ENCODE peak calls at places on chromosomes 12 and 14, in seven cellular contexts. One of them, this sample, is unnamed.
A peak's percentile ranks its signal among the peaks of the same experiment; 100 is the strongest.

GRCh38 chr12:131159660-131160059 is 206.0 kb downstream of the ADGRD1 start:
- DNase-seq in SK-N-SH: no peak
- DNase-seq in HepG2: peak; percentile 13
- DNase-seq in GM12892: no peak
- DNase-seq in GM12891: no peak
- DNase-seq in GM12878: no peak
- DNase-seq in H1: peak; percentile 13
- DNase-seq in this sample: no peak

GRCh38 chr12:17020765-17021164 is 414.8 kb upstream of the LMO3 start:
- DNase-seq in SK-N-SH: no peak
- DNase-seq in HepG2: no peak
- DNase-seq in GM12878: no peak
- DNase-seq in GM12892: no peak
- DNase-seq in GM12891: no peak
- DNase-seq in H1: no peak
- DNase-seq in this sample: no peak

GRCh38 chr14:53695692-53696091 is 260.9 kb downstream of the BMP4 start:
- DNase-seq in GM12891: no peak
- DNase-seq in GM12892: no peak
- DNase-seq in GM12878: no peak
- DNase-seq in SK-N-SH: no peak
- DNase-seq in H1: no peak
- DNase-seq in HepG2: no peak
- DNase-seq in this sample: no peak

GRCh38 chr12:32450768-32451167 is 51.4 kb downstream of the FGD4 start:
- DNase-seq in GM12891: no peak
- DNase-seq in GM12892: no peak
- DNase-seq in H1: no peak
- DNase-seq in SK-N-SH: no peak
- DNase-seq in HepG2: no peak
- DNase-seq in GM12878: no peak
- DNase-seq in this sample: no peak

GRCh38 chr12:28351414-28351813 is 161.2 kb downstream of the CCDC91 start:
- DNase-seq in GM12878: no peak
- DNase-seq in GM12891: no peak
- DNase-seq in SK-N-SH: no peak
- DNase-seq in H1: no peak
- DNase-seq in HepG2: no peak
- DNase-seq in GM12892: no peak
- DNase-seq in this sample: no peak

GRCh38 chr12:28350502-28350901 is 160.2 kb downstream of the CCDC91 start:
- DNase-seq in SK-N-SH: no peak
- DNase-seq in HepG2: no peak
- DNase-seq in GM12891: no peak
- DNase-seq in GM12878: no peak
- DNase-seq in GM12892: no peak
- DNase-seq in H1: no peak
- DNase-seq in this sample: no peak

GRCh38 chr14:68630611-68631013 is 162.3 kb downstream of the ZFP36L1 start:
- DNase-seq in GM12892: no peak
- DNase-seq in H1: no peak
- DNase-seq in GM12878: no peak
- DNase-seq in SK-N-SH: no peak
- DNase-seq in GM12891: no peak
- DNase-seq in HepG2: peak; percentile 51
- DNase-seq in this sample: no peak

GRCh38 chr12:91138337-91138905 is 27.1 kb upstream of the LUM start:
- DNase-seq in GM12891: no peak
- DNase-seq in GM12892: no peak
- DNase-seq in SK-N-SH: peak; percentile 12
- DNase-seq in HepG2: no peak
- DNase-seq in GM12878: no peak
- DNase-seq in H1: no peak
- DNase-seq in this sample: no peak

GRCh38 chr14:95156153-95156764 is 1.1 kb downstream of the DICER1 start:
- DNase-seq in H1: no peak
- DNase-seq in GM12891: peak; percentile 8
- DNase-seq in GM12892: no peak
- DNase-seq in GM12878: no peak
- DNase-seq in SK-N-SH: no peak
- DNase-seq in HepG2: no peak
- DNase-seq in this sample: no peak

GRCh38 chr14:90567991-90568390 is 171.2 kb downstream of the CALM1 start:
- DNase-seq in GM12878: no peak
- DNase-seq in GM12891: no peak
- DNase-seq in HepG2: no peak
- DNase-seq in GM12892: no peak
- DNase-seq in H1: no peak
- DNase-seq in SK-N-SH: no peak
- DNase-seq in this sample: no peak

GRCh38 chr14:23436327-23437141 is 1.1 kb upstream of the MYH7 start:
- DNase-seq in GM12892: no peak
- DNase-seq in H1: no peak
- DNase-seq in GM12891: no peak
- DNase-seq in HepG2: no peak
- DNase-seq in GM12878: no peak
- DNase-seq in SK-N-SH: no peak
- DNase-seq in this sample: peak; percentile 59

GRCh38 chr12:113154351-113154973 is 4.9 kb downstream of the CFAP73 start:
- DNase-seq in SK-N-SH: peak; percentile 83
- DNase-seq in GM12892: no peak
- DNase-seq in H1: peak; percentile 44
- DNase-seq in GM12891: no peak
- DNase-seq in GM12878: no peak
- DNase-seq in HepG2: no peak
- DNase-seq in this sample: no peak

GRCh38 chr14:96902004-96902403 is 104.8 kb downstream of the VRK1 start:
- DNase-seq in GM12891: no peak
- DNase-seq in H1: no peak
- DNase-seq in HepG2: no peak
- DNase-seq in SK-N-SH: no peak
- DNase-seq in GM12878: no peak
- DNase-seq in GM12892: no peak
- DNase-seq in this sample: no peak

GRCh38 chr12:13176257-13176656 is 20.3 kb upstream of the EMP1 start:
- DNase-seq in GM12891: no peak
- DNase-seq in SK-N-SH: no peak
- DNase-seq in GM12878: no peak
- DNase-seq in HepG2: no peak
- DNase-seq in H1: no peak
- DNase-seq in GM12892: no peak
- DNase-seq in this sample: no peak

GRCh38 chr12:47277972-47278448 is 198.3 kb upstream of the AMIGO2 start:
- DNase-seq in SK-N-SH: no peak
- DNase-seq in GM12878: no peak
- DNase-seq in GM12892: no peak
- DNase-seq in GM12891: no peak
- DNase-seq in H1: no peak
- DNase-seq in HepG2: no peak
- DNase-seq in this sample: peak; percentile 74

GRCh38 chr12:45878630-45879255 is 111.6 kb downstream of the SCAF11 start:
- DNase-seq in GM12892: no peak
- DNase-seq in SK-N-SH: no peak
- DNase-seq in GM12878: no peak
- DNase-seq in H1: no peak
- DNase-seq in GM12891: no peak
- DNase-seq in HepG2: no peak
- DNase-seq in this sample: no peak

GRCh38 chr14:65361920-65362319 is 50.6 kb upstream of the FUT8 start:
- DNase-seq in GM12892: no peak
- DNase-seq in GM12891: no peak
- DNase-seq in H1: no peak
- DNase-seq in SK-N-SH: no peak
- DNase-seq in HepG2: no peak
- DNase-seq in GM12878: no peak
- DNase-seq in this sample: no peak

GRCh38 chr14:69335421-69335820 is 62.7 kb downstream of the ERH start:
- DNase-seq in GM12891: no peak
- DNase-seq in GM12892: no peak
- DNase-seq in SK-N-SH: no peak
- DNase-seq in GM12878: no peak
- DNase-seq in H1: no peak
- DNase-seq in HepG2: no peak
- DNase-seq in this sample: no peak

GRCh38 chr12:26833692-26834168 is 736 bp upstream of the ITPR2 start:
- DNase-seq in H1: no peak
- DNase-seq in GM12878: no peak
- DNase-seq in HepG2: no peak
- DNase-seq in SK-N-SH: peak; percentile 50
- DNase-seq in GM12892: peak; percentile 24
- DNase-seq in GM12891: peak; percentile 41
- DNase-seq in this sample: peak; percentile 28

GRCh38 chr14:24372701-24373416 is 4.9 kb downstream of the NFATC4 start:
- DNase-seq in GM12891: no peak
- DNase-seq in SK-N-SH: peak; percentile 44
- DNase-seq in GM12892: no peak
- DNase-seq in GM12878: no peak
- DNase-seq in H1: no peak
- DNase-seq in HepG2: no peak
- DNase-seq in this sample: no peak

DNA sequence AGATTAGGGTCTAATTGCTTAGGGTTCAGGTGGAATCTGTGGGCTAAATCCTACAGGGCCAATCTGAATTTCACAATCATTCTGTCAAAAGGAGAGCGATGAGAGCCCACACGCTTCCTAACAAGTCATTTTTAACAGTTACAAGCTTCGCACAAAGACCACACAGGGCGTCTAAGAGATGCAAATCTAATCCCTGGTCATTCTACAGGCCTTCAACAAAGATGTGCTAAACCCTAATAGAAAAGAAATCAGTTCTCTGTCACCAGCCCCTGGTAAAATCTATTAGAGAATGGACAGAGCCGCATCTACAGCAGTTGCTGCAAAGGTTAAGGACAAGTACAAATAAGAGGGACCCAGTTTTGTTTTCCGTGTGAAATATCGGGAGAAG is 15.2 kb downstream of the NKX2-1 start:
- DNase-seq in SK-N-SH: no peak
- DNase-seq in H1: no peak
- DNase-seq in HepG2: no peak
- DNase-seq in GM12878: no peak
- DNase-seq in GM12892: no peak
- DNase-seq in GM12891: no peak
- DNase-seq in this sample: no peak
- TF ChIP-seq TAF1 in SK-N-SH: no peak
- TF ChIP-seq TAF1 in H1: no peak
- TF ChIP-seq TAF1 in HepG2: no peak
- TF ChIP-seq TAF1 in GM12878: no peak
- TF ChIP-seq TAF1 in GM12892: no peak
- TF ChIP-seq TAF1 in GM12891: no peak
- TF ChIP-seq TAF1 in this sample: no peak

DNA sequence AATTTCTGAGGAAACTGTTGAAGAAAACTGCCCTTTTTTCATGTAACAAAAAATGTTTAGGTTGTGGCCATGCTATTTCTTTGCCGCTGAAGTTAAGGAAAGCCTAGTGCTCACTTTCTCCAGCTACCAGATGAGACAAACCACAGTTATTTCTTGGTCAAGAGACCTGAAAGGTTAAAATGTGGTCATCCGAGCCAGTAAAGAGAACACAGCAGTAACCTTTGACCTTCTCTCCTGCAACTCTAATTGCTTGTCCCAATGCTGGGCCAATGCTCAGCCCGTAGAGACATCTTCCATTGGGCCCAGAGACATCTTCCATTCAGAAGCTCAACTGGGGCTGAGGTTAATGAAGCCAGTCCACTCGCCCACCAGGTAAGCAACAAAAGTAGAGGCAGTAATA is 109.8 kb upstream of the CPSF6 start:
- DNase-seq in GM12892: no peak
- DNase-seq in SK-N-SH: no peak
- DNase-seq in HepG2: no peak
- DNase-seq in H1: no peak
- DNase-seq in GM12878: no peak
- DNase-seq in GM12891: no peak
- DNase-seq in this sample: no peak
- TF ChIP-seq TAF1 in GM12892: no peak
- TF ChIP-seq TAF1 in SK-N-SH: no peak
- TF ChIP-seq TAF1 in HepG2: no peak
- TF ChIP-seq TAF1 in H1: no peak
- TF ChIP-seq TAF1 in GM12878: no peak
- TF ChIP-seq TAF1 in GM12891: no peak
- TF ChIP-seq TAF1 in this sample: no peak

GRCh38 chr12:51847830-51848727 is at the start of gene FIGNL2:
- DNase-seq in GM12892: no peak
- DNase-seq in H1: no peak
- DNase-seq in GM12878: no peak
- DNase-seq in HepG2: no peak
- DNase-seq in GM12891: no peak
- DNase-seq in SK-N-SH: peak; percentile 85
- DNase-seq in this sample: peak; percentile 25
- TF ChIP-seq TAF1 in GM12892: no peak
- TF ChIP-seq TAF1 in H1: no peak
- TF ChIP-seq TAF1 in GM12878: no peak
- TF ChIP-seq TAF1 in HepG2: no peak
- TF ChIP-seq TAF1 in GM12891: no peak
- TF ChIP-seq TAF1 in SK-N-SH: no peak
- TF ChIP-seq TAF1 in this sample: no peak

GRCh38 chr12:43676183-43676813 is 82.3 kb downstream of the PUS7L start:
- DNase-seq in GM12878: peak; percentile 8
- DNase-seq in GM12892: no peak
- DNase-seq in SK-N-SH: peak; percentile 41
- DNase-seq in HepG2: peak; percentile 45
- DNase-seq in H1: no peak
- DNase-seq in GM12891: peak; percentile 22
- DNase-seq in this sample: peak; percentile 63
- TF ChIP-seq TAF1 in GM12878: no peak
- TF ChIP-seq TAF1 in GM12892: no peak
- TF ChIP-seq TAF1 in SK-N-SH: no peak
- TF ChIP-seq TAF1 in HepG2: no peak
- TF ChIP-seq TAF1 in H1: no peak
- TF ChIP-seq TAF1 in GM12891: no peak
- TF ChIP-seq TAF1 in this sample: no peak